ENCODE peak calls at places on chromosomes 7 and 10, in seven cellular contexts. One of them, this sample, is unnamed.
A peak's percentile ranks its signal among the peaks of the same experiment; 100 is the strongest.

GRCh38 chr10:1063232-1063862 is 7.2 kb downstream of the WDR37 start:
- DNase-seq in IMR-90: no peak
- DNase-seq in heart left ventricle: no peak
- DNase-seq in esophagus muscularis mucosa: no peak
- DNase-seq in CD8-positive, alpha-beta T cell: no peak
- DNase-seq in hepatocyte: no peak
- DNase-seq in stomach: no peak
- DNase-seq in this sample: no peak

GRCh38 chr7:132275811-132276210 is 300.5 kb downstream of the PLXNA4 start:
- DNase-seq in hepatocyte: no peak
- DNase-seq in esophagus muscularis mucosa: no peak
- DNase-seq in stomach: no peak
- DNase-seq in IMR-90: no peak
- DNase-seq in heart left ventricle: no peak
- DNase-seq in CD8-positive, alpha-beta T cell: no peak
- DNase-seq in this sample: no peak

GRCh38 chr10:92702301-92702916 is 12.7 kb downstream of the HHEX start:
- DNase-seq in hepatocyte: no peak
- DNase-seq in stomach: no peak
- DNase-seq in heart left ventricle: no peak
- DNase-seq in CD8-positive, alpha-beta T cell: no peak
- DNase-seq in esophagus muscularis mucosa: peak; percentile 60
- DNase-seq in IMR-90: no peak
- DNase-seq in this sample: no peak

GRCh38 chr7:44535348-44536064 is 5.6 kb downstream of the NPC1L1 start:
- DNase-seq in stomach: no peak
- DNase-seq in hepatocyte: no peak
- DNase-seq in CD8-positive, alpha-beta T cell: no peak
- DNase-seq in heart left ventricle: no peak
- DNase-seq in IMR-90: no peak
- DNase-seq in esophagus muscularis mucosa: no peak
- DNase-seq in this sample: no peak

GRCh38 chr10:88115968-88116367 is 252.5 kb downstream of the PTEN start:
- DNase-seq in heart left ventricle: no peak
- DNase-seq in CD8-positive, alpha-beta T cell: no peak
- DNase-seq in IMR-90: peak; percentile 88
- DNase-seq in stomach: no peak
- DNase-seq in esophagus muscularis mucosa: no peak
- DNase-seq in hepatocyte: no peak
- DNase-seq in this sample: no peak

GRCh38 chr10:24259365-24260125 is 50.6 kb downstream of the KIAA1217 start:
- DNase-seq in CD8-positive, alpha-beta T cell: no peak
- DNase-seq in esophagus muscularis mucosa: no peak
- DNase-seq in heart left ventricle: no peak
- DNase-seq in stomach: no peak
- DNase-seq in IMR-90: no peak
- DNase-seq in hepatocyte: no peak
- DNase-seq in this sample: no peak

GRCh38 chr10:119818889-119819270 is 53.8 kb downstream of the MCMBP start:
- DNase-seq in heart left ventricle: no peak
- DNase-seq in stomach: no peak
- DNase-seq in esophagus muscularis mucosa: no peak
- DNase-seq in CD8-positive, alpha-beta T cell: no peak
- DNase-seq in IMR-90: no peak
- DNase-seq in hepatocyte: peak; percentile 38
- DNase-seq in this sample: no peak

GRCh38 chr10:75398630-75399460 is 2.7 kb downstream of the ZNF503 start:
- DNase-seq in stomach: peak; percentile 48
- DNase-seq in esophagus muscularis mucosa: no peak
- DNase-seq in heart left ventricle: no peak
- DNase-seq in CD8-positive, alpha-beta T cell: no peak
- DNase-seq in IMR-90: no peak
- DNase-seq in hepatocyte: peak; percentile 46
- DNase-seq in this sample: no peak

GRCh38 chr7:42070068-42070467 is 166.9 kb downstream of the GLI3 start:
- DNase-seq in hepatocyte: no peak
- DNase-seq in heart left ventricle: no peak
- DNase-seq in stomach: no peak
- DNase-seq in CD8-positive, alpha-beta T cell: no peak
- DNase-seq in IMR-90: peak; percentile 37
- DNase-seq in esophagus muscularis mucosa: no peak
- DNase-seq in this sample: no peak

GRCh38 chr7:91082854-91083495 is 181.3 kb upstream of the FZD1 start:
- DNase-seq in stomach: no peak
- DNase-seq in hepatocyte: peak; percentile 22
- DNase-seq in IMR-90: peak; percentile 62
- DNase-seq in esophagus muscularis mucosa: no peak
- DNase-seq in CD8-positive, alpha-beta T cell: no peak
- DNase-seq in heart left ventricle: no peak
- DNase-seq in this sample: no peak

GRCh38 chr10:82228701-82229100 is 353.7 kb downstream of the NRG3 start:
- DNase-seq in CD8-positive, alpha-beta T cell: no peak
- DNase-seq in esophagus muscularis mucosa: no peak
- DNase-seq in heart left ventricle: no peak
- DNase-seq in IMR-90: no peak
- DNase-seq in stomach: no peak
- DNase-seq in hepatocyte: no peak
- DNase-seq in this sample: no peak

GRCh38 chr10:77467422-77467963 is 170.1 kb downstream of the KCNMA1 start:
- DNase-seq in hepatocyte: no peak
- DNase-seq in stomach: peak; percentile 28
- DNase-seq in CD8-positive, alpha-beta T cell: no peak
- DNase-seq in heart left ventricle: no peak
- DNase-seq in IMR-90: no peak
- DNase-seq in esophagus muscularis mucosa: no peak
- DNase-seq in this sample: no peak

GRCh38 chr10:116849271-116850057 is at the start of gene ENO4:
- DNase-seq in hepatocyte: peak; percentile 92
- DNase-seq in stomach: peak; percentile 85
- DNase-seq in esophagus muscularis mucosa: no peak
- DNase-seq in CD8-positive, alpha-beta T cell: no peak
- DNase-seq in IMR-90: peak; percentile 73
- DNase-seq in heart left ventricle: peak; percentile 82
- DNase-seq in this sample: peak; percentile 15

GRCh38 chr7:134879815-134880475 is 100.5 kb downstream of the CALD1 start:
- DNase-seq in heart left ventricle: no peak
- DNase-seq in CD8-positive, alpha-beta T cell: no peak
- DNase-seq in hepatocyte: no peak
- DNase-seq in IMR-90: no peak
- DNase-seq in stomach: no peak
- DNase-seq in esophagus muscularis mucosa: peak; percentile 34
- DNase-seq in this sample: no peak
- H3K9me3 ChIP-seq in heart left ventricle: no peaks in the 10 kb centered on the region
- H3K9me3 ChIP-seq in CD8-positive, alpha-beta T cell: no peaks in the 10 kb centered on the region
- H3K9me3 ChIP-seq in hepatocyte: no peaks in the 10 kb centered on the region
- H3K9me3 ChIP-seq in IMR-90: no peaks in the 10 kb centered on the region
- H3K9me3 ChIP-seq in stomach: no peaks in the 10 kb centered on the region
- H3K9me3 ChIP-seq in esophagus muscularis mucosa: no peaks in the 10 kb centered on the region
- H3K9me3 ChIP-seq in this sample: no peaks in the 10 kb centered on the region

DNA sequence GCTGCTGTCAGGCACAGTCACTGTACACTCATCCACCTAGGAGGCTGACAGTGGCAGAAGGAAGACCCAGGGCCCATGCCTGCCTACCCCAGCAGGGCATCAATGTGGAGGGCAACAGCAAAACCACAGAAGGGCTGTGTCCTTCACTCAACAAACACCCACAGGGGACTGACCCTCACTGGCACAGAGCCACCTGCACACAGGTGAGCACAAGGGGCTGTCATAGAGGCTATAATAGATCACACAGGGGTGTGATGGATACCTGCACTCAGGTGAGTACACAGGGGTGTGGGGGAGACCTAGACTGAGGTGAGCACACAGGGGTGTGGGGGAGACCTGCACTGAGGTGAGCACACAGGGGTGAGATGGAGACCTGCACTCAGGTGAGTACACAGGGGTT is 132.8 kb upstream of the TCERG1L start:
- DNase-seq in heart left ventricle: no peak
- DNase-seq in stomach: no peak
- DNase-seq in CD8-positive, alpha-beta T cell: no peak
- DNase-seq in IMR-90: no peak
- DNase-seq in esophagus muscularis mucosa: no peak
- DNase-seq in hepatocyte: no peak
- DNase-seq in this sample: no peak
- H3K9me3 ChIP-seq in heart left ventricle: no peaks in the 10 kb centered on the region
- H3K9me3 ChIP-seq in stomach: no peaks in the 10 kb centered on the region
- H3K9me3 ChIP-seq in CD8-positive, alpha-beta T cell: no peaks in the 10 kb centered on the region
- H3K9me3 ChIP-seq in IMR-90: peaks cover 46% of the 10 kb centered on the region
- H3K9me3 ChIP-seq in esophagus muscularis mucosa: no peaks in the 10 kb centered on the region
- H3K9me3 ChIP-seq in hepatocyte: no peaks in the 10 kb centered on the region
- H3K9me3 ChIP-seq in this sample: no peaks in the 10 kb centered on the region

DNA sequence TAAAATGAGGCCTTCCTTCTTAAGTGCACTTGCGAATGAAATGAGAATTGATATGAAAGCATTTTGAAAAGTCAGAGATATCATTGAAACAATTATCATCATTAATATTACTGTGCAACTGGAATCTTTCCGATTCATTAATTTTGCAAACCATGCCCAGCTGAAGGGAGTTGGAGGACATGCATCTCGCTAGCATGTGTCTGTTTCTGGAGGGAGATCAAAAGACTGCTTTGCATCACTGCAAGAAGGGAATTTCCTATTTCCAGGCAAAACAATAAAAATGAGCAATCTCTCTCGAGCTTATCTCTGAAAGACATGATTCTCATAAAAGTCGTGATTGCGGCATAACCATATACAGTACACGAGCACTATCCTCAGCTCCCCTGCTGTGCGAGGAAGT is 607.6 kb upstream of the DPP6 start:
- DNase-seq in CD8-positive, alpha-beta T cell: no peak
- DNase-seq in hepatocyte: no peak
- DNase-seq in IMR-90: no peak
- DNase-seq in esophagus muscularis mucosa: no peak
- DNase-seq in heart left ventricle: no peak
- DNase-seq in stomach: no peak
- DNase-seq in this sample: no peak
- H3K9me3 ChIP-seq in CD8-positive, alpha-beta T cell: no peaks in the 10 kb centered on the region
- H3K9me3 ChIP-seq in hepatocyte: no peaks in the 10 kb centered on the region
- H3K9me3 ChIP-seq in IMR-90: peaks cover 29% of the 10 kb centered on the region
- H3K9me3 ChIP-seq in esophagus muscularis mucosa: no peaks in the 10 kb centered on the region
- H3K9me3 ChIP-seq in heart left ventricle: no peaks in the 10 kb centered on the region
- H3K9me3 ChIP-seq in stomach: peaks cover 9% of the 10 kb centered on the region
- H3K9me3 ChIP-seq in this sample: no peaks in the 10 kb centered on the region

DNA sequence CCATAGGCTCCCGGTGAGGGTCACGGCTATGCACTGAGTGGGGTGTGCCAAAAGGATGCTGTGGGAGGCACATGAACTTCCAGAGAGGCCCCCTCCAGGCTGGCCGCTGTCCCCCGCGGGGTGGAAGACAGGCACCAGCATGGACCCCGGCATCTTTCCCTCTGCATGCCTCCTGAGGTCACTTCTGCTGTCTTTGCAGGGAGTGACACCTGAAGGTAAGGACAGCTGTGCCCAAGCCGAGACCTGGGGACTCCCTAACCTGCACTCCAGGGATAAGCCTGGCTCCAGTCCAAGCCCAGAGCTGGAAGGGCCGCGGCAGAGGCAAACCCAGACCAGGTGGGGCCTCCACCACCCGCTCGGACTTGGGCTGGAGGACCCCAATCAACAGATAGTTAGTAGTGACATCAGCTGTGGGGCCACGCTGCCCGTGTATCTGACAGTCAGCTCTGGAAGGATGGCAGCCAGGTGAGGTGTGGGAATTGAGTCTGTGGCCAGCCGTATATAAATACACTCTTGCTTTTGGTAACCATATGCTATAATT is 340.7 kb upstream of the MKI67 start:
- DNase-seq in heart left ventricle: no peak
- DNase-seq in IMR-90: no peak
- DNase-seq in CD8-positive, alpha-beta T cell: no peak
- DNase-seq in hepatocyte: no peak
- DNase-seq in stomach: no peak
- DNase-seq in esophagus muscularis mucosa: no peak
- DNase-seq in this sample: no peak
- H3K9me3 ChIP-seq in heart left ventricle: no peaks in the 10 kb centered on the region
- H3K9me3 ChIP-seq in IMR-90: peaks cover 59% of the 10 kb centered on the region
- H3K9me3 ChIP-seq in CD8-positive, alpha-beta T cell: no peaks in the 10 kb centered on the region
- H3K9me3 ChIP-seq in hepatocyte: no peaks in the 10 kb centered on the region
- H3K9me3 ChIP-seq in stomach: peaks cover 4% of the 10 kb centered on the region
- H3K9me3 ChIP-seq in esophagus muscularis mucosa: no peaks in the 10 kb centered on the region
- H3K9me3 ChIP-seq in this sample: peaks cover 2% of the 10 kb centered on the region

DNA sequence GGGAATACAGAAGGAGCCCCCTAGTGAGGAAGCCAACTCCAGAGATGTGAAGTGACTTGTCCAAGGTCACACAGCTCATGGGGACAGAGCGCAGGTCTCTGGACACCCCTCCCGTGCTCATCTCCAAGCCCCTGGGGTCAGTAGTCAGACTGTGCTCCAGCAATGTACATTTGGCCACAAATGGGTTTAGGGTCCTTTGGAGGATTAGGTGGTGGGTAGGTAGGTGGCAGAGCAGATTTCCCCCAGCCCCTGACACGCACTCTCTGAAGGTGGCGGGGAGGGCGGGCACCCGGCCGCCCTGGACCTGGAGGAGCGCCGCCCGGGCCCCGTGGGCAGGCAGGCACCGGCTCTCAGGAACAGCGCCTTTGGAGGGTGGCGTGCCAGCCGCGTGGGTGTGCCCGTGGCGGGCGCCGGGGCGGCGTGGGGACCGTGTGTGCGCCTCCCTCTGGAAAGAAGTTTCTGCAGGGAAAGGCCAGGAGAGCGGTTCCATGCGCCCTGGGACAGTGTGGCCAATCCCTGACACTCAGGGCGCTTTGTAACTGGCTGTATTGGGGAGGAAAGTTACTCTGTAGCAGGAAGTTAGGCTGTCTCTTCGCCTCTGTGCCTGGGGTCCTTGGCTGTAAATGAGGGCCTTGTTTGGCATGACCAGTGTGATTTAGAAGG is 1.0 kb downstream of the WIPF3 start:
- DNase-seq in esophagus muscularis mucosa: peak; percentile 90
- DNase-seq in heart left ventricle: peak; percentile 56
- DNase-seq in IMR-90: no peak
- DNase-seq in hepatocyte: peak; percentile 64
- DNase-seq in stomach: peak; percentile 69
- DNase-seq in CD8-positive, alpha-beta T cell: no peak
- DNase-seq in this sample: no peak
- H3K9me3 ChIP-seq in esophagus muscularis mucosa: no peaks in the 10 kb centered on the region
- H3K9me3 ChIP-seq in heart left ventricle: no peaks in the 10 kb centered on the region
- H3K9me3 ChIP-seq in IMR-90: peaks cover 2% of the 10 kb centered on the region
- H3K9me3 ChIP-seq in hepatocyte: no peaks in the 10 kb centered on the region
- H3K9me3 ChIP-seq in stomach: no peaks in the 10 kb centered on the region
- H3K9me3 ChIP-seq in CD8-positive, alpha-beta T cell: no peaks in the 10 kb centered on the region
- H3K9me3 ChIP-seq in this sample: no peaks in the 10 kb centered on the region

GRCh38 chr10:38112159-38112558 is 18.0 kb downstream of the ZNF37A start:
- DNase-seq in stomach: no peak
- DNase-seq in esophagus muscularis mucosa: no peak
- DNase-seq in IMR-90: no peak
- DNase-seq in heart left ventricle: no peak
- DNase-seq in CD8-positive, alpha-beta T cell: no peak
- DNase-seq in hepatocyte: no peak
- DNase-seq in this sample: no peak
- H3K9me3 ChIP-seq in stomach: peaks cover 100% of the 10 kb centered on the region
- H3K9me3 ChIP-seq in esophagus muscularis mucosa: peaks cover 86% of the 10 kb centered on the region
- H3K9me3 ChIP-seq in IMR-90: peaks cover 32% of the 10 kb centered on the region
- H3K9me3 ChIP-seq in heart left ventricle: peaks cover 99% of the 10 kb centered on the region
- H3K9me3 ChIP-seq in CD8-positive, alpha-beta T cell: peaks cover 24% of the 10 kb centered on the region
- H3K9me3 ChIP-seq in hepatocyte: peaks cover 4% of the 10 kb centered on the region
- H3K9me3 ChIP-seq in this sample: peaks cover 32% of the 10 kb centered on the region

DNA sequence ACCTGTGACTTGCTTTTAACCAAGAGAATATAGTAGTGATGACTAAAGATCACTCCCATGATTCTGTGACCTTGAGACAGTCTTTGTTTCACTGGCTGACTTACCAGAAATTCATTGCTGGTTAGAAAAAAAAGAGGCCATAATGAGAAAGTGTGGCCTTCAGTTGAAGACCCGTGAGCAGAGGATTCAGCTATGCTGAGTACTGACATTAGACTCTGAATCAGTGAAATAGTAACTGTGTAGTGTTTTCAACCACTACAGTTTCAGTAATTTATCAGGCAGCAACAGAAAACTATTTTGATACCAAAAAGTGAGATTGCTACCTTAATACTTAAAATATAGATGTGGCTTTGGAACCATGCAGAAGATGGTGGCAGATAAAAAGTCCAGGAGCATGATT is 298.0 kb upstream of the KCND2 start:
- DNase-seq in esophagus muscularis mucosa: no peak
- DNase-seq in heart left ventricle: no peak
- DNase-seq in IMR-90: no peak
- DNase-seq in hepatocyte: no peak
- DNase-seq in stomach: no peak
- DNase-seq in CD8-positive, alpha-beta T cell: no peak
- DNase-seq in this sample: no peak
- H3K9me3 ChIP-seq in esophagus muscularis mucosa: no peaks in the 10 kb centered on the region
- H3K9me3 ChIP-seq in heart left ventricle: no peaks in the 10 kb centered on the region
- H3K9me3 ChIP-seq in IMR-90: no peaks in the 10 kb centered on the region
- H3K9me3 ChIP-seq in hepatocyte: no peaks in the 10 kb centered on the region
- H3K9me3 ChIP-seq in stomach: no peaks in the 10 kb centered on the region
- H3K9me3 ChIP-seq in CD8-positive, alpha-beta T cell: no peaks in the 10 kb centered on the region
- H3K9me3 ChIP-seq in this sample: no peaks in the 10 kb centered on the region

This sample was measured in T-helper 17 cell.